ENCODE peak calls at places on chromosomes 1 and 21, in four cellular contexts. Z is tibial nerve, H is HepG2, X is H1. E is an unnamed sample.

GRCh38 chr1:15617874-15618684 is 821 bp downstream of the DDI2 start:
- DNase-seq in Z (peak; percentile 10), H (peak; percentile 74), X (peak; percentile 71), E (peak; percentile 53)

GRCh38 chr1:50846224-50846839 is 113.7 kb downstream of the FAF1 start:
- DNase-seq in Z (no peak), H (no peak), X (peak; percentile 45), E (no peak)

GRCh38 chr1:88877382-88877825 is 14.0 kb downstream of the GTF2B start:
- DNase-seq in Z (no peak), H (peak; percentile 24), X (no peak), E (no peak)

GRCh38 chr1:40315795-40316594 is 1.1 kb downstream of the COL9A2 start:
- DNase-seq in Z (no peak), H (no peak), X (peak; percentile 73), E (peak; percentile 34)

GRCh38 chr1:145926706-145927072 is 595 bp downstream of the RBM8A start:
- DNase-seq in Z (no peak), H (no peak), X (no peak), E (no peak)

GRCh38 chr1:234069760-234070159 is 165.3 kb downstream of the SLC35F3 start:
- DNase-seq in Z (no peak), H (no peak), X (no peak), E (no peak)

GRCh38 chr1:158506369-158506987 is 34.5 kb downstream of the OR10R2 start:
- DNase-seq in Z (peak; percentile 33), H (peak; percentile 1), X (peak; percentile 87), E (peak; percentile 19)

GRCh38 chr1:155185783-155186265 is 12.2 kb downstream of the TRIM46 start:
- DNase-seq in Z (no peak), H (no peak), X (peak; percentile 58), E (no peak)

GRCh38 chr1:91556556-91556955 is 55.9 kb downstream of the CDC7 start:
- DNase-seq in Z (no peak), H (no peak), X (no peak), E (no peak)

GRCh38 chr1:97202981-97203380 is 481.4 kb downstream of the PTBP2 start:
- DNase-seq in Z (no peak), H (no peak), X (no peak), E (no peak)

GRCh38 chr1:181255270-181255929 is 166.9 kb downstream of the IER5 start:
- DNase-seq in Z (no peak), H (no peak), X (no peak), E (no peak)

GRCh38 chr1:115564201-115564600 is 77.6 kb upstream of the VANGL1 start:
- DNase-seq in Z (no peak), H (no peak), X (peak; percentile 68), E (no peak)

DNA sequence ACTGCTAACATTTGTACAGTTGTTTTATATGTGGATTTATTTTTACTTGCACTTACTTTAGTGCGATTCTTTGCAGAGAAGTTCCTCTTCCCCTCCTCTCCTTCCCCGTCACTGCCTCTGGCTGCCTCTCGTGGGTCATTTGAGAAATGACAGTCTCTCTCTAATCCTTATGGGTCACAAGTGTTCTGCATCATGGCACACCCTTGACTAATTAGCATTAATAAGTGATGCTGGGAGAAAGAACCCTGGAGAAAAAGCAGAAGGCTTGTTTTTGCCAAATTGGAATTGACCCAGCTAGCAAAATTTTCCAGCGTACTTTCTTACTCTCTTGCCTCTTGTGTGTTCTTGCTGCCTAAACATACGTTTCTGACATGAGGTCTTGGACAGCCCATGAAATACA is 301.2 kb downstream of the DUSP10 start:
- DNase-seq in Z (no peak), H (no peak), X (no peak), E (no peak)
- TF ChIP-seq EP300 in Z (no peak), H (no peak), X (no peak), E (no peak)

GRCh38 chr1:203126866-203127671 is 457 bp upstream of the ADORA1 start:
- DNase-seq in Z (no peak), H (no peak), X (peak; percentile 49), E (no peak)

GRCh38 chr1:203128691-203129500 is 1.4 kb downstream of the ADORA1 start:
- DNase-seq in Z (no peak), H (no peak), X (peak; percentile 46), E (peak; percentile 4)

GRCh38 chr1:203129501-203130231 is 2.1 kb downstream of the ADORA1 start:
- DNase-seq in Z (no peak), H (no peak), X (peak; percentile 34), E (peak; percentile 13)

GRCh38 chr1:203126151-203126865 is 1.2 kb upstream of the ADORA1 start:
- DNase-seq in Z (no peak), H (no peak), X (peak; percentile 52), E (no peak)

DNA sequence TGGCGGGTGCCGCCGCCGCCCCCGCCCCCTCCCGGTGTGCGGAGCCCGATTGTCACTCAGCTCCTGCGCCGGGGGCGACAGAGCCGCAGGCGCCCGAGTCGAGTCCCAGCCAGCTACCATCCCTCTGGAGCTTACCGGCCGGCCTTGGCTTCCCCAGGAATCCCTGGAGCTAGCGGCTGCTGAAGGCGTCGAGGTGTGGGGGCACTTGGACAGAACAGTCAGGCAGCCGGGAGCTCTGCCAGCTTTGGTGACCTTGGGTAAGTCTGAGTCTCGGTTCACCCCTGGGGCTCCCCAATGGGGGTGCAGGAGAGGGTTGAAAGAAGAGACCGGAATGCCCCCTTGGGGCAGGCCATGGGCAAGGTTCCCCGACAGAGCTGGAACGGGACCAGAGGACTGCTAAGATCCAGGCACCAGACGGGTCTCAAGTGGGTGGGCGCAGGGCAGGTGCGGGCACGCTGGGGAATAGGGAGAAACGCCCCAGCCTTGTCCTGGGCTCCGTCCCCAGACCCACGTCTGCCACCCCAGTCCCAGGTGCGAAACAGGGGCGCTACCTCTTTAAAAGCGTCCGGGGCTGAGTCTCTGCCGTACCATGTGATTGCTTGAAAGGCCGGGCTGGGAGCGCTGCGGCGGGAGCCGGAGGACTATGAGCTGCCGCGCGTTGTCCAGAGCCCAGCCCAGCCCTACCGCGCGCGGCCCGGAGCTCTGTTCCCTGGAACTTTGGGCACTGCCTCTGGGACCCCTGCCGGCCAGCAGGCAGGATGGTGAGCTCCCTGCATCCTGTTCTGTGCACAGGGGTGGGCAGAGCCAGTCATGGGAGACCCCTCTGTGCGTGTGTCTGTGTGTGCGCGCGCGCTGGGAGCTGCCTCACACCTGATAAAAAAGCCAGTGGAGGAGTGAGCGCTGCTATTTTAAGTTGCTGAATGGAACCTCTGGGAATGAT is at the start of gene ADORA1:
- DNase-seq in Z (peak; percentile 55), H (peak; percentile 35), X (peak; percentile 82), E (peak; percentile 67)
- TF ChIP-seq CTCF in Z (no peak), H (no peak), X (peak; percentile 14), E (no peak)

GRCh38 chr21:33491373-33492102 is at the start of gene DNAJC28:
- DNase-seq in Z (peak; percentile 87), H (peak; percentile 87), X (peak; percentile 98), E (peak; percentile 95)
- TF ChIP-seq EP300 in Z (peak; percentile 78), H (no peak), X (peak; percentile 69), E (no peak)

GRCh38 chr1:69846267-69846666 is 278.5 kb downstream of the LRRC7 start:
- DNase-seq in Z (no peak), H (no peak), X (no peak), E (no peak)
- TF ChIP-seq CTCF in Z (no peak), H (no peak), X (no peak), E (no peak)

DNA sequence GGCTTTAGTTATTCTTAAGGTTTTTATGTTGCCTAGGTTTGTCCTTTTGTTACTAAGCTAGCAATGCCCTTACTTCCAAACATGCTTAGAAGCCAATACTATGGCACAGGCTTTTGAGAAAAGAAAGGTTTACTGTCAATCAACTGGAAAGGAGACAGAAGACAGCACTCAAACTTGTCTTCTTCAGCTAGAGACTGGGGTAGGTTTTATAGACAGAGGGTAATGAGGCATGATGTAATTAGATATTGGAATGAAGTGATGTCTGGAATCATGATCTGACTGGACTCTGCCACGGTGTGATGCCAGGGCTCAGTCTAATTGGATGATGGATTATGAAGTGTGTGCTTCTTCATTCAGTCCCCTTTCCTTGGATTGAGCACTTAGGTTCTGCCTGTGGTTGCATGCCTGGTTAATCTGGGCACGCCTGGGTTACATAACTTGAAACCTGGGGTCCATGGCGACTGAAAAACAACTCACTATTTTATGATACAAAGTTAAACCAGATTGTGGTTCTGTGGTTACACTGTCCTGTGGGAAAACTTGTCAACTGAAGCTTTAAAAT is 625.8 kb downstream of the BRINP3 start:
- DNase-seq in Z (no peak), H (no peak), X (no peak), E (no peak)
- TF ChIP-seq EP300 in Z (no peak), H (no peak), X (no peak), E (no peak)

DNA sequence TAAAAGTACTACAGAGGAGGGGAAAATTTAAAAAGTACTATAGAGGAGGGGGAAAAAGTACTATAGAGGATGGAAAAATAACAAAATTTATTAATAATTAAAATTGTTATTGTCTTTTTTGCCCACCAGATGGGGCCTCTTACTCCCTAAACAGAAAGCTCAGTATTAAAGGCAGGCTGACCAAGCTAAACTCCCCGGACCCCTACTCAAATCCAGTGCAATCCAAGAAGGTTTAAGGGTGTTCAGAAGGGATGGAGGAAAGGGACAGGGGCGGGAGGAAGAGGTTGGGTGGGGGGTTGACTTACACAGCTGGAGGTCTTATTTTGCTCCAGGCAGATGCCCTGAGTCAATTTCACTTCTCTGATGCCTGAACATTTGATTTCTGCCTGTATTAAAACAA is 13.7 kb downstream of the CD34 start:
- DNase-seq in Z (no peak), H (no peak), X (no peak), E (no peak)
- TF ChIP-seq CTCF in Z (no peak), H (no peak), X (no peak), E (peak; percentile 24)